ENCODE peak calls at places on chromosomes 11 and 22, in eight cellular contexts. One of them, this sample, is unnamed.

GRCh38 chr11:127675602-127676001 is 675.0 kb upstream of the KIRREL3 start:
- DNase-seq in SW480: no peak
- DNase-seq in EL: no peak
- DNase-seq in Ammon's horn: peak; percentile 16
- DNase-seq in HEK293T: no peak
- DNase-seq in activated T-cell treated with anti-CD3 and anti-CD28 coated beads, Interleukin-2, amount 50 U/mL, for 1 hour: no peak
- DNase-seq in EH: peak; percentile 2
- DNase-seq in stimulated activated CD8-positive, alpha-beta memory T cell treated with anti-CD3 and anti-CD28 coated beads, Interleukin-7, amount 100 ng/mL, for 1 hour: no peak
- DNase-seq in this sample: peak; percentile 41

GRCh38 chr22:50530280-50530856 is 556 bp upstream of the TYMP start:
- DNase-seq in SW480: no peak
- DNase-seq in HEK293T: no peak
- DNase-seq in activated T-cell treated with anti-CD3 and anti-CD28 coated beads, Interleukin-2, amount 50 U/mL, for 1 hour: no peak
- DNase-seq in EL: peak; percentile 85
- DNase-seq in Ammon's horn: no peak
- DNase-seq in EH: peak; percentile 78
- DNase-seq in stimulated activated CD8-positive, alpha-beta memory T cell treated with anti-CD3 and anti-CD28 coated beads, Interleukin-7, amount 100 ng/mL, for 1 hour: no peak
- DNase-seq in this sample: peak; percentile 86

GRCh38 chr11:65637794-65638317 is at the start of gene SIPA1:
- DNase-seq in activated T-cell treated with anti-CD3 and anti-CD28 coated beads, Interleukin-2, amount 50 U/mL, for 1 hour: peak; percentile 84
- DNase-seq in SW480: peak; percentile 93
- DNase-seq in stimulated activated CD8-positive, alpha-beta memory T cell treated with anti-CD3 and anti-CD28 coated beads, Interleukin-7, amount 100 ng/mL, for 1 hour: peak; percentile 61
- DNase-seq in EH: peak; percentile 96
- DNase-seq in HEK293T: peak; percentile 94
- DNase-seq in EL: peak; percentile 96
- DNase-seq in Ammon's horn: peak; percentile 81
- DNase-seq in this sample: peak; percentile 92

GRCh38 chr11:59181746-59182456 is 10.0 kb downstream of the DTX4 start:
- DNase-seq in stimulated activated CD8-positive, alpha-beta memory T cell treated with anti-CD3 and anti-CD28 coated beads, Interleukin-7, amount 100 ng/mL, for 1 hour: no peak
- DNase-seq in EL: no peak
- DNase-seq in SW480: no peak
- DNase-seq in HEK293T: no peak
- DNase-seq in EH: no peak
- DNase-seq in activated T-cell treated with anti-CD3 and anti-CD28 coated beads, Interleukin-2, amount 50 U/mL, for 1 hour: no peak
- DNase-seq in Ammon's horn: no peak
- DNase-seq in this sample: no peak

GRCh38 chr11:1589996-1590395 is 4.9 kb upstream of the KRTAP5-1 start:
- DNase-seq in stimulated activated CD8-positive, alpha-beta memory T cell treated with anti-CD3 and anti-CD28 coated beads, Interleukin-7, amount 100 ng/mL, for 1 hour: no peak
- DNase-seq in SW480: no peak
- DNase-seq in EH: no peak
- DNase-seq in EL: no peak
- DNase-seq in HEK293T: no peak
- DNase-seq in Ammon's horn: no peak
- DNase-seq in activated T-cell treated with anti-CD3 and anti-CD28 coated beads, Interleukin-2, amount 50 U/mL, for 1 hour: no peak
- DNase-seq in this sample: no peak

GRCh38 chr11:14584595-14584994 is 59.0 kb upstream of the PDE3B start:
- DNase-seq in SW480: no peak
- DNase-seq in stimulated activated CD8-positive, alpha-beta memory T cell treated with anti-CD3 and anti-CD28 coated beads, Interleukin-7, amount 100 ng/mL, for 1 hour: no peak
- DNase-seq in EL: no peak
- DNase-seq in activated T-cell treated with anti-CD3 and anti-CD28 coated beads, Interleukin-2, amount 50 U/mL, for 1 hour: no peak
- DNase-seq in HEK293T: no peak
- DNase-seq in EH: no peak
- DNase-seq in Ammon's horn: no peak
- DNase-seq in this sample: peak; percentile 21

GRCh38 chr11:14967581-14968214 is 4.5 kb downstream of the CALCA start:
- DNase-seq in HEK293T: no peak
- DNase-seq in Ammon's horn: no peak
- DNase-seq in EL: no peak
- DNase-seq in EH: no peak
- DNase-seq in activated T-cell treated with anti-CD3 and anti-CD28 coated beads, Interleukin-2, amount 50 U/mL, for 1 hour: no peak
- DNase-seq in SW480: peak; percentile 28
- DNase-seq in stimulated activated CD8-positive, alpha-beta memory T cell treated with anti-CD3 and anti-CD28 coated beads, Interleukin-7, amount 100 ng/mL, for 1 hour: no peak
- DNase-seq in this sample: peak; percentile 56

GRCh38 chr11:61731956-61732675 is 20.3 kb upstream of the MYRF start:
- DNase-seq in HEK293T: no peak
- DNase-seq in EH: no peak
- DNase-seq in EL: no peak
- DNase-seq in activated T-cell treated with anti-CD3 and anti-CD28 coated beads, Interleukin-2, amount 50 U/mL, for 1 hour: no peak
- DNase-seq in stimulated activated CD8-positive, alpha-beta memory T cell treated with anti-CD3 and anti-CD28 coated beads, Interleukin-7, amount 100 ng/mL, for 1 hour: no peak
- DNase-seq in Ammon's horn: no peak
- DNase-seq in SW480: no peak
- DNase-seq in this sample: no peak

GRCh38 chr22:28029962-28030361 is 110.9 kb upstream of the PITPNB start:
- DNase-seq in activated T-cell treated with anti-CD3 and anti-CD28 coated beads, Interleukin-2, amount 50 U/mL, for 1 hour: no peak
- DNase-seq in EL: no peak
- DNase-seq in SW480: no peak
- DNase-seq in HEK293T: no peak
- DNase-seq in stimulated activated CD8-positive, alpha-beta memory T cell treated with anti-CD3 and anti-CD28 coated beads, Interleukin-7, amount 100 ng/mL, for 1 hour: no peak
- DNase-seq in Ammon's horn: no peak
- DNase-seq in EH: no peak
- DNase-seq in this sample: no peak

GRCh38 chr11:7898666-7899283 is 32.3 kb downstream of the OR10A6 start:
- DNase-seq in Ammon's horn: no peak
- DNase-seq in EH: no peak
- DNase-seq in EL: no peak
- DNase-seq in activated T-cell treated with anti-CD3 and anti-CD28 coated beads, Interleukin-2, amount 50 U/mL, for 1 hour: no peak
- DNase-seq in stimulated activated CD8-positive, alpha-beta memory T cell treated with anti-CD3 and anti-CD28 coated beads, Interleukin-7, amount 100 ng/mL, for 1 hour: no peak
- DNase-seq in HEK293T: no peak
- DNase-seq in SW480: no peak
- DNase-seq in this sample: no peak

GRCh38 chr11:100719809-100720221 is 32.7 kb downstream of the ARHGAP42 start:
- DNase-seq in EL: peak; percentile 76
- DNase-seq in stimulated activated CD8-positive, alpha-beta memory T cell treated with anti-CD3 and anti-CD28 coated beads, Interleukin-7, amount 100 ng/mL, for 1 hour: no peak
- DNase-seq in HEK293T: no peak
- DNase-seq in Ammon's horn: peak; percentile 80
- DNase-seq in EH: peak; percentile 80
- DNase-seq in SW480: peak; percentile 74
- DNase-seq in activated T-cell treated with anti-CD3 and anti-CD28 coated beads, Interleukin-2, amount 50 U/mL, for 1 hour: no peak
- DNase-seq in this sample: peak; percentile 94

GRCh38 chr11:2846470-2846869 is 39.1 kb downstream of the CDKN1C start:
- DNase-seq in EH: no peak
- DNase-seq in activated T-cell treated with anti-CD3 and anti-CD28 coated beads, Interleukin-2, amount 50 U/mL, for 1 hour: no peak
- DNase-seq in stimulated activated CD8-positive, alpha-beta memory T cell treated with anti-CD3 and anti-CD28 coated beads, Interleukin-7, amount 100 ng/mL, for 1 hour: no peak
- DNase-seq in Ammon's horn: no peak
- DNase-seq in EL: no peak
- DNase-seq in HEK293T: no peak
- DNase-seq in SW480: no peak
- DNase-seq in this sample: no peak

GRCh38 chr22:46180370-46181137 is 30.2 kb downstream of the PPARA start:
- DNase-seq in activated T-cell treated with anti-CD3 and anti-CD28 coated beads, Interleukin-2, amount 50 U/mL, for 1 hour: no peak
- DNase-seq in stimulated activated CD8-positive, alpha-beta memory T cell treated with anti-CD3 and anti-CD28 coated beads, Interleukin-7, amount 100 ng/mL, for 1 hour: no peak
- DNase-seq in EH: no peak
- DNase-seq in EL: no peak
- DNase-seq in SW480: no peak
- DNase-seq in Ammon's horn: no peak
- DNase-seq in HEK293T: no peak
- DNase-seq in this sample: peak; percentile 35

GRCh38 chr22:37366601-37367000 is 60.7 kb downstream of the ELFN2 start:
- DNase-seq in HEK293T: no peak
- DNase-seq in Ammon's horn: no peak
- DNase-seq in stimulated activated CD8-positive, alpha-beta memory T cell treated with anti-CD3 and anti-CD28 coated beads, Interleukin-7, amount 100 ng/mL, for 1 hour: no peak
- DNase-seq in activated T-cell treated with anti-CD3 and anti-CD28 coated beads, Interleukin-2, amount 50 U/mL, for 1 hour: no peak
- DNase-seq in EH: no peak
- DNase-seq in EL: no peak
- DNase-seq in SW480: no peak
- DNase-seq in this sample: no peak

GRCh38 chr11:17745032-17745772 is 10.6 kb downstream of the KCNC1 start:
- DNase-seq in EH: no peak
- DNase-seq in activated T-cell treated with anti-CD3 and anti-CD28 coated beads, Interleukin-2, amount 50 U/mL, for 1 hour: peak; percentile 11
- DNase-seq in HEK293T: no peak
- DNase-seq in stimulated activated CD8-positive, alpha-beta memory T cell treated with anti-CD3 and anti-CD28 coated beads, Interleukin-7, amount 100 ng/mL, for 1 hour: no peak
- DNase-seq in Ammon's horn: no peak
- DNase-seq in SW480: no peak
- DNase-seq in EL: no peak
- DNase-seq in this sample: no peak

GRCh38 chr11:61273151-61274078 is 21.7 kb downstream of the VWCE start:
- DNase-seq in Ammon's horn: peak; percentile 68
- DNase-seq in SW480: no peak
- DNase-seq in EL: no peak
- DNase-seq in activated T-cell treated with anti-CD3 and anti-CD28 coated beads, Interleukin-2, amount 50 U/mL, for 1 hour: no peak
- DNase-seq in EH: no peak
- DNase-seq in HEK293T: no peak
- DNase-seq in stimulated activated CD8-positive, alpha-beta memory T cell treated with anti-CD3 and anti-CD28 coated beads, Interleukin-7, amount 100 ng/mL, for 1 hour: no peak
- DNase-seq in this sample: peak; percentile 39

GRCh38 chr11:10492084-10492483 is 37.0 kb downstream of the AMPD3 start:
- DNase-seq in EH: no peak
- DNase-seq in Ammon's horn: no peak
- DNase-seq in SW480: no peak
- DNase-seq in HEK293T: no peak
- DNase-seq in stimulated activated CD8-positive, alpha-beta memory T cell treated with anti-CD3 and anti-CD28 coated beads, Interleukin-7, amount 100 ng/mL, for 1 hour: no peak
- DNase-seq in EL: no peak
- DNase-seq in activated T-cell treated with anti-CD3 and anti-CD28 coated beads, Interleukin-2, amount 50 U/mL, for 1 hour: no peak
- DNase-seq in this sample: no peak

GRCh38 chr11:9563196-9563730 is 10.2 kb upstream of the WEE1 start:
- DNase-seq in stimulated activated CD8-positive, alpha-beta memory T cell treated with anti-CD3 and anti-CD28 coated beads, Interleukin-7, amount 100 ng/mL, for 1 hour: no peak
- DNase-seq in EH: no peak
- DNase-seq in SW480: no peak
- DNase-seq in EL: no peak
- DNase-seq in HEK293T: no peak
- DNase-seq in Ammon's horn: no peak
- DNase-seq in activated T-cell treated with anti-CD3 and anti-CD28 coated beads, Interleukin-2, amount 50 U/mL, for 1 hour: no peak
- DNase-seq in this sample: no peak

GRCh38 chr11:2142762-2143202 is 3.6 kb upstream of the IGF2 start:
- DNase-seq in stimulated activated CD8-positive, alpha-beta memory T cell treated with anti-CD3 and anti-CD28 coated beads, Interleukin-7, amount 100 ng/mL, for 1 hour: no peak
- DNase-seq in SW480: peak; percentile 64
- DNase-seq in EH: peak; percentile 59
- DNase-seq in EL: peak; percentile 69
- DNase-seq in activated T-cell treated with anti-CD3 and anti-CD28 coated beads, Interleukin-2, amount 50 U/mL, for 1 hour: no peak
- DNase-seq in HEK293T: no peak
- DNase-seq in Ammon's horn: no peak
- DNase-seq in this sample: no peak

GRCh38 chr22:46846154-46846831 is 83.8 kb downstream of the TBC1D22A start:
- DNase-seq in SW480: peak; percentile 44
- DNase-seq in EH: no peak
- DNase-seq in activated T-cell treated with anti-CD3 and anti-CD28 coated beads, Interleukin-2, amount 50 U/mL, for 1 hour: no peak
- DNase-seq in EL: no peak
- DNase-seq in Ammon's horn: no peak
- DNase-seq in HEK293T: no peak
- DNase-seq in stimulated activated CD8-positive, alpha-beta memory T cell treated with anti-CD3 and anti-CD28 coated beads, Interleukin-7, amount 100 ng/mL, for 1 hour: no peak
- DNase-seq in this sample: no peak

GRCh38 chr11:116928102-116928777 is 90.8 kb upstream of the APOA1 start:
- DNase-seq in EL: no peak
- DNase-seq in HEK293T: no peak
- DNase-seq in Ammon's horn: no peak
- DNase-seq in EH: no peak
- DNase-seq in activated T-cell treated with anti-CD3 and anti-CD28 coated beads, Interleukin-2, amount 50 U/mL, for 1 hour: no peak
- DNase-seq in stimulated activated CD8-positive, alpha-beta memory T cell treated with anti-CD3 and anti-CD28 coated beads, Interleukin-7, amount 100 ng/mL, for 1 hour: no peak
- DNase-seq in SW480: no peak
- DNase-seq in this sample: no peak

GRCh38 chr11:79397252-79397651 is 43.6 kb downstream of the TENM4 start:
- DNase-seq in EH: peak; percentile 57
- DNase-seq in SW480: no peak
- DNase-seq in Ammon's horn: no peak
- DNase-seq in stimulated activated CD8-positive, alpha-beta memory T cell treated with anti-CD3 and anti-CD28 coated beads, Interleukin-7, amount 100 ng/mL, for 1 hour: no peak
- DNase-seq in activated T-cell treated with anti-CD3 and anti-CD28 coated beads, Interleukin-2, amount 50 U/mL, for 1 hour: no peak
- DNase-seq in EL: peak; percentile 48
- DNase-seq in HEK293T: no peak
- DNase-seq in this sample: no peak

GRCh38 chr22:26846645-26847044 is 189.3 kb downstream of the MIAT start:
- DNase-seq in stimulated activated CD8-positive, alpha-beta memory T cell treated with anti-CD3 and anti-CD28 coated beads, Interleukin-7, amount 100 ng/mL, for 1 hour: no peak
- DNase-seq in HEK293T: no peak
- DNase-seq in activated T-cell treated with anti-CD3 and anti-CD28 coated beads, Interleukin-2, amount 50 U/mL, for 1 hour: no peak
- DNase-seq in SW480: no peak
- DNase-seq in EL: peak; percentile 43
- DNase-seq in EH: peak; percentile 13
- DNase-seq in Ammon's horn: no peak
- DNase-seq in this sample: peak; percentile 3

GRCh38 chr11:45336136-45336535 is 50.0 kb upstream of the SYT13 start:
- DNase-seq in stimulated activated CD8-positive, alpha-beta memory T cell treated with anti-CD3 and anti-CD28 coated beads, Interleukin-7, amount 100 ng/mL, for 1 hour: no peak
- DNase-seq in EH: no peak
- DNase-seq in HEK293T: no peak
- DNase-seq in SW480: no peak
- DNase-seq in EL: no peak
- DNase-seq in activated T-cell treated with anti-CD3 and anti-CD28 coated beads, Interleukin-2, amount 50 U/mL, for 1 hour: no peak
- DNase-seq in Ammon's horn: no peak
- DNase-seq in this sample: no peak

GRCh38 chr11:134339756-134340155 is 8.0 kb downstream of the GLB1L2 start:
- DNase-seq in EL: no peak
- DNase-seq in HEK293T: no peak
- DNase-seq in EH: no peak
- DNase-seq in SW480: peak; percentile 59
- DNase-seq in stimulated activated CD8-positive, alpha-beta memory T cell treated with anti-CD3 and anti-CD28 coated beads, Interleukin-7, amount 100 ng/mL, for 1 hour: no peak
- DNase-seq in Ammon's horn: no peak
- DNase-seq in activated T-cell treated with anti-CD3 and anti-CD28 coated beads, Interleukin-2, amount 50 U/mL, for 1 hour: no peak
- DNase-seq in this sample: no peak

GRCh38 chr22:33806191-33806590 is 114.1 kb downstream of the LARGE1 start:
- DNase-seq in EL: no peak
- DNase-seq in SW480: no peak
- DNase-seq in stimulated activated CD8-positive, alpha-beta memory T cell treated with anti-CD3 and anti-CD28 coated beads, Interleukin-7, amount 100 ng/mL, for 1 hour: no peak
- DNase-seq in activated T-cell treated with anti-CD3 and anti-CD28 coated beads, Interleukin-2, amount 50 U/mL, for 1 hour: no peak
- DNase-seq in EH: peak; percentile 29
- DNase-seq in Ammon's horn: no peak
- DNase-seq in HEK293T: no peak
- DNase-seq in this sample: no peak

GRCh38 chr11:31022080-31022479 is 347.5 kb downstream of the DCDC1 start:
- DNase-seq in stimulated activated CD8-positive, alpha-beta memory T cell treated with anti-CD3 and anti-CD28 coated beads, Interleukin-7, amount 100 ng/mL, for 1 hour: no peak
- DNase-seq in activated T-cell treated with anti-CD3 and anti-CD28 coated beads, Interleukin-2, amount 50 U/mL, for 1 hour: no peak
- DNase-seq in EH: no peak
- DNase-seq in Ammon's horn: no peak
- DNase-seq in SW480: no peak
- DNase-seq in EL: no peak
- DNase-seq in HEK293T: no peak
- DNase-seq in this sample: peak; percentile 52

GRCh38 chr11:108797578-108798100 is 132.8 kb downstream of the DDX10 start:
- DNase-seq in HEK293T: no peak
- DNase-seq in stimulated activated CD8-positive, alpha-beta memory T cell treated with anti-CD3 and anti-CD28 coated beads, Interleukin-7, amount 100 ng/mL, for 1 hour: no peak
- DNase-seq in EH: no peak
- DNase-seq in activated T-cell treated with anti-CD3 and anti-CD28 coated beads, Interleukin-2, amount 50 U/mL, for 1 hour: no peak
- DNase-seq in SW480: no peak
- DNase-seq in Ammon's horn: no peak
- DNase-seq in EL: no peak
- DNase-seq in this sample: no peak

GRCh38 chr11:33692013-33692504 is 8.6 kb downstream of the C11orf91 start:
- DNase-seq in stimulated activated CD8-positive, alpha-beta memory T cell treated with anti-CD3 and anti-CD28 coated beads, Interleukin-7, amount 100 ng/mL, for 1 hour: no peak
- DNase-seq in Ammon's horn: peak; percentile 88
- DNase-seq in SW480: peak; percentile 89
- DNase-seq in HEK293T: no peak
- DNase-seq in activated T-cell treated with anti-CD3 and anti-CD28 coated beads, Interleukin-2, amount 50 U/mL, for 1 hour: no peak
- DNase-seq in EH: peak; percentile 99
- DNase-seq in EL: peak; percentile 98
- DNase-seq in this sample: peak; percentile 75

GRCh38 chr11:70573701-70574151 is 175.4 kb downstream of the CTTN start:
- DNase-seq in HEK293T: no peak
- DNase-seq in activated T-cell treated with anti-CD3 and anti-CD28 coated beads, Interleukin-2, amount 50 U/mL, for 1 hour: peak; percentile 12
- DNase-seq in Ammon's horn: no peak
- DNase-seq in EH: no peak
- DNase-seq in SW480: no peak
- DNase-seq in EL: no peak
- DNase-seq in stimulated activated CD8-positive, alpha-beta memory T cell treated with anti-CD3 and anti-CD28 coated beads, Interleukin-7, amount 100 ng/mL, for 1 hour: no peak
- DNase-seq in this sample: no peak

GRCh38 chr22:35842954-35843353 is 125.3 kb downstream of the APOL5 start:
- DNase-seq in HEK293T: peak; percentile 64
- DNase-seq in activated T-cell treated with anti-CD3 and anti-CD28 coated beads, Interleukin-2, amount 50 U/mL, for 1 hour: no peak
- DNase-seq in stimulated activated CD8-positive, alpha-beta memory T cell treated with anti-CD3 and anti-CD28 coated beads, Interleukin-7, amount 100 ng/mL, for 1 hour: no peak
- DNase-seq in SW480: peak; percentile 58
- DNase-seq in EH: peak; percentile 68
- DNase-seq in Ammon's horn: no peak
- DNase-seq in EL: peak; percentile 67
- DNase-seq in this sample: peak; percentile 60

GRCh38 chr22:28773461-28773867 is 969 bp downstream of the CCDC117 start:
- DNase-seq in stimulated activated CD8-positive, alpha-beta memory T cell treated with anti-CD3 and anti-CD28 coated beads, Interleukin-7, amount 100 ng/mL, for 1 hour: no peak
- DNase-seq in activated T-cell treated with anti-CD3 and anti-CD28 coated beads, Interleukin-2, amount 50 U/mL, for 1 hour: no peak
- DNase-seq in EH: no peak
- DNase-seq in SW480: no peak
- DNase-seq in EL: no peak
- DNase-seq in Ammon's horn: no peak
- DNase-seq in HEK293T: no peak
- DNase-seq in this sample: no peak

GRCh38 chr11:43947003-43947500 is 4.6 kb downstream of the C11orf96 start:
- DNase-seq in activated T-cell treated with anti-CD3 and anti-CD28 coated beads, Interleukin-2, amount 50 U/mL, for 1 hour: no peak
- DNase-seq in EL: no peak
- DNase-seq in Ammon's horn: no peak
- DNase-seq in EH: peak; percentile 55
- DNase-seq in HEK293T: no peak
- DNase-seq in SW480: peak; percentile 26
- DNase-seq in stimulated activated CD8-positive, alpha-beta memory T cell treated with anti-CD3 and anti-CD28 coated beads, Interleukin-7, amount 100 ng/mL, for 1 hour: no peak
- DNase-seq in this sample: peak; percentile 21

GRCh38 chr11:69301491-69302401 is 7.8 kb downstream of the MYEOV start:
- DNase-seq in Ammon's horn: no peak
- DNase-seq in activated T-cell treated with anti-CD3 and anti-CD28 coated beads, Interleukin-2, amount 50 U/mL, for 1 hour: no peak
- DNase-seq in stimulated activated CD8-positive, alpha-beta memory T cell treated with anti-CD3 and anti-CD28 coated beads, Interleukin-7, amount 100 ng/mL, for 1 hour: no peak
- DNase-seq in EL: peak; percentile 98
- DNase-seq in EH: peak; percentile 96
- DNase-seq in HEK293T: no peak
- DNase-seq in SW480: peak; percentile 95
- DNase-seq in this sample: peak; percentile 24

This sample was measured in DMS53.